ENCODE peak calls at places on chromosomes 6 and 20, in four cellular contexts. C, E, Q and R are unnamed samples.

GRCh38 chr6:134980846-134981245 is 30.9 kb upstream of the ALDH8A1 start:
- DNase-seq in E (no peak), C (no peak), Q (peak; percentile 32), R (no peak)

GRCh38 chr6:107344981-107345380 is 114.4 kb downstream of the PDSS2 start:
- DNase-seq in E (no peak), Q (no peak), C (no peak), R (no peak)

GRCh38 chr20:12262747-12263146 is 345.1 kb downstream of the BTBD3 start:
- DNase-seq in C (no peak), E (no peak), Q (no peak), R (no peak)

GRCh38 chr6:106069478-106069877 is 16.7 kb upstream of the PRDM1 start:
- DNase-seq in Q (no peak), C (no peak), E (peak; percentile 92), R (peak; percentile 34)

GRCh38 chr6:158560787-158561246 is 926 bp downstream of the TMEM181 start:
- DNase-seq in C (no peak), Q (no peak), E (no peak), R (no peak)

GRCh38 chr6:153013438-153013837 is 10.9 kb upstream of the MTRF1L start:
- DNase-seq in C (no peak), E (no peak), Q (no peak), R (no peak)

GRCh38 chr20:16647875-16648597 is 74.8 kb upstream of the KIF16B start:
- DNase-seq in C (no peak), E (no peak), Q (no peak), R (no peak)

GRCh38 chr20:36647194-36648121 is 1.5 kb upstream of the SLA2 start:
- DNase-seq in Q (no peak), C (no peak), E (no peak), R (no peak)

GRCh38 chr20:22974354-22974753 is 60.8 kb upstream of the SSTR4 start:
- DNase-seq in Q (peak; percentile 54), C (no peak), E (no peak), R (no peak)

GRCh38 chr6:1552296-1552761 is 57.4 kb upstream of the FOXC1 start:
- DNase-seq in E (peak; percentile 18), Q (peak; percentile 27), C (no peak), R (peak; percentile 46)

GRCh38 chr6:6886160-6886885 is 221.4 kb upstream of the RREB1 start:
- DNase-seq in E (no peak), C (no peak), Q (peak; percentile 81), R (no peak)

GRCh38 chr6:128491643-128492206 is 28.7 kb downstream of the PTPRK start:
- DNase-seq in E (peak; percentile 65), Q (no peak), C (no peak), R (no peak)

GRCh38 chr6:170149681-170150589 is 140.9 kb downstream of the DLL1 start:
- DNase-seq in Q (no peak), C (no peak), E (no peak), R (no peak)

GRCh38 chr6:2550247-2550646 is 200.5 kb downstream of the MYLK4 start:
- DNase-seq in C (no peak), Q (no peak), E (no peak), R (no peak)

GRCh38 chr20:36808317-36809257 is 35.0 kb upstream of the DSN1 start:
- DNase-seq in C (no peak), Q (peak; percentile 85), E (peak; percentile 89), R (peak; percentile 68)

GRCh38 chr20:9172908-9173307 is 104.0 kb downstream of the PLCB4 start:
- DNase-seq in Q (no peak), C (no peak), E (no peak), R (peak; percentile 34)

GRCh38 chr20:41734506-41734945 is 116.3 kb upstream of the CHD6 start:
- DNase-seq in E (peak; percentile 22), Q (peak; percentile 76), C (no peak), R (peak; percentile 54)

GRCh38 chr6:28003059-28003458 is 46.0 kb downstream of the OR2B6 start:
- DNase-seq in Q (no peak), C (no peak), E (no peak), R (no peak)

DNA sequence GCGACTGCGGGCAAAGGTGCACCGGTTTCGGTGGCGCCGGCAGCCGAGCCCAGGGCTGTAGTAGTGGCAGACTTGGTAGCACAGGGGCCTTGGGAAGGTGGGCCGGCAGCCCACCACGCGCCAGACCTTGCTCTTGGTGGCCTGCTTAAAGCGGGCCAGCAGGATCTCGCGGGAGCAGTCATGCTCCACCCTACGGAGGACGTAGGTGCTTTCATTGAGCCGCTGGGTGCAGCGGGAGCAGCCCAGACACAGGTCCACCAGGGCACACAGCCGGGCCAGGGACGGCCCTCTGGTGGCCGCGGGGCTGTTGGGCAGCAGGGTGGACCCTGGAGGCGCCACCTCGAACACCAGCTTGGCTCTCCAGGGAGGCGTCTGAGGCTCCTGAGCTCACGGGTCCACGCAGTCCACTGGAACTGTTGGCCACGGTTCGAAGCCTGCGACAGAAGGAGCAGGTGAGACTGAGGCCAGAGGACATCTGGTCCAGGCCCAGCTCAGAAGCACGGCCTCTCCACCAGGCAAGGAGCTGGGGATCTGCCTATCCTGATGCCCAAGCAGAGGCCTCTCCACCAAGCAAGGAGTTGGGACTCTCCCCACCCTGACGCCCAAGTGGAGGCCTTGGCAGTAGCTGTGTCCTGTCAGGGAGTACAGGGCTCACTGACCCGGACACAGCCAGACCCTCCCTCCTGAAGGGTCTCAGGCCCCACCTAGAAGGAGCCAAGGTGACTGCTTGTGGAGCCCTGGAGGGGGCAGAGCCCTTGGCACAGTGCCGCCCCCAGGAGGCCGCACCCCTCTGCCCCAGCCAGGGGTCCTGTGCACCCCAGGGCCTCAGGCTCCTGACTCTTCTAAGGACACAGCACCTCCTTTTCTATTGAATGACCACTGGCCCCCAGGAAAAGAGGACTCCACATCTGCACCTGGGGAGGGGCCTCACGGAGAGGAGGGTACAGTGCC is 976 bp downstream of the HELZ2 start:
- DNase-seq in C (no peak), Q (peak; percentile 49), E (no peak), R (peak; percentile 30)
- TF ChIP-seq ELK1 in C (no peak), Q (no peak), E (no peak), R (no peak)

DNA sequence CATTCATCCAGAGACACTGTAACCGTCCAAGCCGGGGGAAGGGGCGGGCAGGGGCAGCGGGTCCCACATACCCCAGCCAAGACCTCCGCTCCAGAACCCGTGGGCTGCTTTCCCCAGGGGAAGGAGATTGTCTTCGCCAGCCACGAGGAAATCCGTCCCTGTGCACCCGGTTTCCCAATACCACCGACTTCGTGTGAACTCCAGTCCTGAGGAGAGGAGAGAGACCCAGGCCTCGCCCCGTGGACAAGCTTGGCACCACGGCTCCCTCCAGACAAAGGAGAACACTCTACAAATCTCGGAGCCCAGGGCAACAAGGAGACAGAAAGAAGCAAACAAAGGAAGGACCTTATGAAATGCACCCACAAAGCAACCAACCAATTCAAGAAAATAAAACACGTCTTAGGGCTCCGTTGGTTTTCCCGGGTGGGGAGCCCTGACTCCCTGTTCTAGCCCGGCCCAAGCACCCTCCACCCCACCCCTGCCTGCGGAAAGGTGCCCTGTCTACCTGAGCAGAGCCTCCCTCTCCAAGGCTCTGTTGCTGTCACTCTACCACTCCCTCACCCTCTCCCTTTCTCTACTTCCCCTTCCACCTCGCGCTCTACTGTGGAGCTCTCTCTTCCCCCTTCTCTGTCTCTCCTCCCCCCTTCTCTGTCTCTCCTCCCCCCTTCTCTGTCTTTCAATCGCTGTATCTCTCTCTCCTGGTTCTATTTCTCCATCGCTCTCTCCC is 1382.8 kb upstream of the DEFB115 start:
- DNase-seq in Q (no peak), C (no peak), E (no peak), R (no peak)
- H3K9me3 ChIP-seq in Q (peaks cover 3% of the 10 kb centered on the region), C (no peaks in the 10 kb centered on the region), E (peaks cover 43% of the 10 kb centered on the region), R (peaks cover 6% of the 10 kb centered on the region)

GRCh38 chr6:136289327-136289578 is 393 bp downstream of the BCLAF1 start:
- DNase-seq in E (peak; percentile 86), Q (peak; percentile 87), C (peak; percentile 68), R (peak; percentile 89)

GRCh38 chr6:136294621-136295020 is 5.0 kb upstream of the BCLAF1 start:
- DNase-seq in E (no peak), C (no peak), Q (no peak), R (no peak)

GRCh38 chr6:136289579-136290405 is at the start of gene BCLAF1:
- DNase-seq in Q (peak; percentile 95), C (peak; percentile 98), E (peak; percentile 99), R (peak; percentile 76)

GRCh38 chr6:136288566-136289326 is 900 bp downstream of the BCLAF1 start:
- DNase-seq in C (peak; percentile 25), E (peak; percentile 96), Q (peak; percentile 57), R (peak; percentile 75)

DNA sequence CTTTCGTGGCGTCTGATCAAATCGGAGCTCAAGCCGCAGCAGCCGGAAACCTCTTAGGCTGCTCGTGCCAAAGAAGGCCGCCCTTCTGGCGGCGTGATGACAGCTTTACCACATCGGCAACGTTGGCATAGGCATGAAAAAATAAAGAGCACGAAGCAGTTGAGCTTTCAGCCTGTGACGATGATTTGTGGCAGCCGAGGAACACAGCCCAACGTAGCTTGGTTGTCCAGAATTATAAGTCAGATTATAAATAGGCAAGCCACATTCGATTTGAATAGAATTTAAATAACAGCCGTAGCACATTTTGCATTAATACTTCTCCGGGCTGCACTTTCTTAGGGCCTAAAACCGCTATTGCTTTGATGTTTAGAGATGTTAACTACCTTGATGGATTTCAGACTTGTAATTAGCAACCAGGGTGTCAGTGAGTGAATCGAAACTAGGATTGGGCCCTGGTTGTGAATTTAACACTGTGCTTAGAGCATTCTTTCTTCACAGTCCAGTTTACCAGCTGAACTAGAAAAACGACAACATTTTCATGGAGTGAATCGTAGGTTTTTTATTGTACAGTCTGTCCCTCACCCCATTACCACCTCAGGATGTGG is 862 bp upstream of the BCLAF1 start:
- DNase-seq in E (peak; percentile 85), C (peak; percentile 44), Q (peak; percentile 41), R (peak; percentile 72)
- TF ChIP-seq ELK1 in E (no peak), C (no peak), Q (no peak), R (no peak)

GRCh38 chr6:168513766-168514165 is 72.8 kb downstream of the SMOC2 start:
- DNase-seq in C (no peak), E (no peak), Q (no peak), R (no peak)
- H3K9me3 ChIP-seq in C (no peaks in the 10 kb centered on the region), E (peaks cover 47% of the 10 kb centered on the region), Q (peaks cover 4% of the 10 kb centered on the region), R (no peaks in the 10 kb centered on the region)

DNA sequence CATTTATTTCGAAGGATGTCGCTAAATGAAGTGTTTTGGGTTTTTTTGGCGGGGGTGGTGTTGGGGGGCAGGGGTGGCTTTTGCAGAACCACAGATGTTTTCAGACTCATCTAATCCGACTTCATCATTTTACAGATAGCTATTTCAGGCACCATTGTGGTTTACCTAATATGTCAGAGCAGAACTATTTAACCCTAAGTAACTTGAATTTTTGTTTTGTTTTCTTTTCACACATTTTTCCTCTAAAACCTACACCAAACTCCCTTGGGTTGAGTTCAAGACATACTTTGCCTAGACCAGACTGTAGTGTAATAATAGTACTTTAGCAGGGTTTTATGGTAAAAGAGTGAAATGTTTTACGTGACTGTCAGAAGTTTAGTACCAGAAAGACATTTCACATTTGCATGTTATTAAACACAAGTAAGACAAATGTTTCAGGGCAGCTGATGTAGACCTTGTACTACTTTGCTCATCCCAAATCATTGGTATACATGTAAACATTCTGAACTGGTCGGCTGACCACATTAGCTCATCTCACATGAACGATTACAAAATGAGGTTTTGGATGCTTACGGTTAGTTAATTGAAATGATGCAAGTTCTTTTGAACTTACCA is 37.7 kb downstream of the MAP3K4 start:
- DNase-seq in E (peak; percentile 91), Q (no peak), C (peak; percentile 88), R (no peak)
- TF ChIP-seq ELK1 in E (no peak), Q (no peak), C (no peak), R (no peak)